ENCODE peak calls at places on chromosome 21, in nine cellular contexts. One of them, this sample, is unnamed.

GRCh38 chr21:36396971-36397370 is 11.8 kb downstream of the CHAF1B start:
- DNase-seq in dorsolateral prefrontal cortex: no peak
- DNase-seq in A549: no peak
- DNase-seq in HFFc6: no peak
- DNase-seq in epithelial cell of proximal tubule: no peak
- DNase-seq in lower lobe of right lung: no peak
- DNase-seq in NB4: no peak
- DNase-seq in tibial nerve: no peak
- DNase-seq in colonic mucosa: no peak
- DNase-seq in this sample: no peak

GRCh38 chr21:36034211-36034913 is 26.0 kb downstream of the SETD4 start:
- DNase-seq in tibial nerve: no peak
- DNase-seq in epithelial cell of proximal tubule: no peak
- DNase-seq in lower lobe of right lung: no peak
- DNase-seq in colonic mucosa: no peak
- DNase-seq in HFFc6: no peak
- DNase-seq in A549: no peak
- DNase-seq in NB4: no peak
- DNase-seq in dorsolateral prefrontal cortex: no peak
- DNase-seq in this sample: no peak

GRCh38 chr21:45078877-45079281 is 4.5 kb downstream of the ADARB1 start:
- DNase-seq in NB4: peak
- DNase-seq in colonic mucosa: no peak
- DNase-seq in A549: no peak
- DNase-seq in epithelial cell of proximal tubule: no peak
- DNase-seq in dorsolateral prefrontal cortex: no peak
- DNase-seq in tibial nerve: no peak
- DNase-seq in lower lobe of right lung: no peak
- DNase-seq in HFFc6: no peak
- DNase-seq in this sample: no peak

GRCh38 chr21:41864311-41865001 is 14.7 kb downstream of the PRDM15 start:
- DNase-seq in epithelial cell of proximal tubule: no peak
- DNase-seq in colonic mucosa: no peak
- DNase-seq in lower lobe of right lung: no peak
- DNase-seq in NB4: no peak
- DNase-seq in tibial nerve: no peak
- DNase-seq in HFFc6: no peak
- DNase-seq in A549: no peak
- DNase-seq in dorsolateral prefrontal cortex: no peak
- DNase-seq in this sample: no peak

GRCh38 chr21:36747114-36747814 is 48.3 kb downstream of the SIM2 start:
- DNase-seq in epithelial cell of proximal tubule: no peak
- DNase-seq in HFFc6: no peak
- DNase-seq in colonic mucosa: no peak
- DNase-seq in tibial nerve: no peak
- DNase-seq in dorsolateral prefrontal cortex: no peak
- DNase-seq in lower lobe of right lung: no peak
- DNase-seq in NB4: peak
- DNase-seq in A549: no peak
- DNase-seq in this sample: peak

GRCh38 chr21:36205962-36206361 is 49.3 kb downstream of the DOP1B start:
- DNase-seq in A549: no peak
- DNase-seq in epithelial cell of proximal tubule: no peak
- DNase-seq in HFFc6: no peak
- DNase-seq in NB4: no peak
- DNase-seq in colonic mucosa: no peak
- DNase-seq in dorsolateral prefrontal cortex: no peak
- DNase-seq in lower lobe of right lung: no peak
- DNase-seq in tibial nerve: no peak
- DNase-seq in this sample: no peak

GRCh38 chr21:44766014-44766817 is 35.4 kb downstream of the UBE2G2 start:
- DNase-seq in dorsolateral prefrontal cortex: no peak
- DNase-seq in colonic mucosa: no peak
- DNase-seq in NB4: no peak
- DNase-seq in A549: no peak
- DNase-seq in epithelial cell of proximal tubule: no peak
- DNase-seq in tibial nerve: no peak
- DNase-seq in lower lobe of right lung: no peak
- DNase-seq in HFFc6: no peak
- DNase-seq in this sample: no peak

GRCh38 chr21:23543334-23543733 is 2063.9 kb downstream of the MRPL39 start:
- DNase-seq in colonic mucosa: no peak
- DNase-seq in HFFc6: no peak
- DNase-seq in dorsolateral prefrontal cortex: no peak
- DNase-seq in lower lobe of right lung: no peak
- DNase-seq in NB4: no peak
- DNase-seq in A549: no peak
- DNase-seq in tibial nerve: no peak
- DNase-seq in epithelial cell of proximal tubule: no peak
- DNase-seq in this sample: no peak

GRCh38 chr21:37207441-37208009 is 59.6 kb downstream of the VPS26C start:
- DNase-seq in NB4: peak
- DNase-seq in A549: no peak
- DNase-seq in tibial nerve: no peak
- DNase-seq in lower lobe of right lung: no peak
- DNase-seq in HFFc6: peak
- DNase-seq in dorsolateral prefrontal cortex: no peak
- DNase-seq in epithelial cell of proximal tubule: no peak
- DNase-seq in colonic mucosa: no peak
- DNase-seq in this sample: no peak

GRCh38 chr21:41425954-41426655 is at the start of gene MX1:
- DNase-seq in dorsolateral prefrontal cortex: peak
- DNase-seq in lower lobe of right lung: peak
- DNase-seq in epithelial cell of proximal tubule: no peak
- DNase-seq in HFFc6: no peak
- DNase-seq in A549: peak
- DNase-seq in tibial nerve: peak
- DNase-seq in NB4: no peak
- DNase-seq in colonic mucosa: peak
- DNase-seq in this sample: no peak

GRCh38 chr21:28325618-28326017 is 667.1 kb downstream of the LTN1 start:
- DNase-seq in HFFc6: no peak
- DNase-seq in lower lobe of right lung: no peak
- DNase-seq in tibial nerve: no peak
- DNase-seq in epithelial cell of proximal tubule: no peak
- DNase-seq in NB4: no peak
- DNase-seq in colonic mucosa: no peak
- DNase-seq in A549: no peak
- DNase-seq in dorsolateral prefrontal cortex: no peak
- DNase-seq in this sample: no peak
- TF ChIP-seq CTCF in HFFc6: no peak
- TF ChIP-seq CTCF in lower lobe of right lung: no peak
- TF ChIP-seq CTCF in tibial nerve: no peak
- TF ChIP-seq CTCF in epithelial cell of proximal tubule: no peak
- TF ChIP-seq CTCF in NB4: no peak
- TF ChIP-seq CTCF in colonic mucosa: no peak
- TF ChIP-seq CTCF in A549: no peak
- TF ChIP-seq CTCF in dorsolateral prefrontal cortex: no peak
- TF ChIP-seq CTCF in this sample: no peak

DNA sequence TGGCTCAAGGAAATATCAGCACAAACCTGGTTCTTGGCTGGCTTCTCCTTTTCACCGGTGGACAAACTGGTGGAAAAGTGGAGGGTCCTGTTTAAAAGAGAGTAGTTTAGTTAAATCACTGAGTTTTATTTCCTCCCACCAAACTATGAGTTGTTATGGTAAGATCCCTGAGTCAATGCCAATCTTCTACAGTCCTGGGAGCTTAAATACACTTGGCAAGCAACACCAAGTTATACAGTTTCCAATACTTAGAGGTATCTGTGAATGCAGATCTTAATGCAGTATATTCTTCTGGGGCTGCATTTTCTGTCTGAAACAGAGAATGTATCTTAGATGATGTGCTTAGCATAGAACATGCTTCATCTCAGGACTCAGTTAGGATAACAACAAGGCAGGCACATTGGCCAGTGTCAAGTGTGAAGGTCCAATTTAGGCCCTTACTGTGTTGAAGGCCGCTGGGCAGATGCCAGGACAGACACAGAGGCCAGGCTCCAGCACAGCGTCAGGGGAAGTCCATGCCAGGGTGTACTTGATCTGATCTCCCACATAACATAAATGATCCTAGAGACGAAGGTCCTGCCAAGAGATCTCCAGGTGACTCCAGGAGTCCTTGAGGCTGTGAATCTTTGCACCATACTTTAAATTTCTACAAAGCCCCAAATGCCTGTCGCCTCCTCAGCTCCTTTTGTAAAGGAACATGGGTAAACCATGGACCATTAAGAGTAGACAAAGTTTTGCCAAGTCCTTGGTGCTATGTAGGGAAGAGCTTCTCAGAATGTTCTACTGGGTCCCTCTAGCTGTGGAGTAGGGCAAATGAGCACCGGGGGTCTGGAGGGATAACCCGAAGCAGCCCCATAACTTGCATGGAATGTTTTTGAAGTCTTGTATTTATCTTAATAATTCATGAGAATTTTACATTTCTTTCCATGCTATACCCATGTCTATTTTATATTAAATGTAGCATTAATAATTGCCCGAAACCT is 76.8 kb downstream of the KCNJ15 start:
- DNase-seq in dorsolateral prefrontal cortex: no peak
- DNase-seq in NB4: peak
- DNase-seq in colonic mucosa: no peak
- DNase-seq in lower lobe of right lung: no peak
- DNase-seq in HFFc6: no peak
- DNase-seq in A549: no peak
- DNase-seq in epithelial cell of proximal tubule: no peak
- DNase-seq in tibial nerve: no peak
- DNase-seq in this sample: no peak
- TF ChIP-seq CTCF in dorsolateral prefrontal cortex: no peak
- TF ChIP-seq CTCF in NB4: peak
- TF ChIP-seq CTCF in colonic mucosa: no peak
- TF ChIP-seq CTCF in lower lobe of right lung: peak
- TF ChIP-seq CTCF in HFFc6: peak
- TF ChIP-seq CTCF in A549: no peak
- TF ChIP-seq CTCF in epithelial cell of proximal tubule: peak
- TF ChIP-seq CTCF in tibial nerve: no peak
- TF ChIP-seq CTCF in this sample: no peak

GRCh38 chr21:43318841-43319781 is 107.8 kb downstream of the SIK1 start:
- DNase-seq in HFFc6: peak
- DNase-seq in epithelial cell of proximal tubule: no peak
- DNase-seq in colonic mucosa: no peak
- DNase-seq in dorsolateral prefrontal cortex: peak
- DNase-seq in lower lobe of right lung: no peak
- DNase-seq in NB4: peak
- DNase-seq in tibial nerve: no peak
- DNase-seq in A549: peak
- DNase-seq in this sample: no peak

GRCh38 chr21:43317254-43317748 is 109.6 kb downstream of the SIK1 start:
- DNase-seq in NB4: no peak
- DNase-seq in colonic mucosa: no peak
- DNase-seq in tibial nerve: no peak
- DNase-seq in HFFc6: no peak
- DNase-seq in epithelial cell of proximal tubule: no peak
- DNase-seq in lower lobe of right lung: no peak
- DNase-seq in dorsolateral prefrontal cortex: no peak
- DNase-seq in A549: no peak
- DNase-seq in this sample: no peak

GRCh38 chr21:43317959-43318358 is 109.0 kb downstream of the SIK1 start:
- DNase-seq in tibial nerve: no peak
- DNase-seq in dorsolateral prefrontal cortex: no peak
- DNase-seq in lower lobe of right lung: no peak
- DNase-seq in A549: no peak
- DNase-seq in NB4: no peak
- DNase-seq in HFFc6: no peak
- DNase-seq in epithelial cell of proximal tubule: no peak
- DNase-seq in colonic mucosa: no peak
- DNase-seq in this sample: no peak

GRCh38 chr21:43316156-43316845 is 110.6 kb downstream of the SIK1 start:
- DNase-seq in dorsolateral prefrontal cortex: no peak
- DNase-seq in colonic mucosa: no peak
- DNase-seq in epithelial cell of proximal tubule: no peak
- DNase-seq in A549: no peak
- DNase-seq in NB4: no peak
- DNase-seq in lower lobe of right lung: no peak
- DNase-seq in HFFc6: no peak
- DNase-seq in tibial nerve: no peak
- DNase-seq in this sample: no peak

GRCh38 chr21:43318368-43318767 is 108.6 kb downstream of the SIK1 start:
- DNase-seq in HFFc6: no peak
- DNase-seq in epithelial cell of proximal tubule: no peak
- DNase-seq in tibial nerve: no peak
- DNase-seq in dorsolateral prefrontal cortex: no peak
- DNase-seq in A549: no peak
- DNase-seq in colonic mucosa: no peak
- DNase-seq in NB4: no peak
- DNase-seq in lower lobe of right lung: no peak
- DNase-seq in this sample: no peak
- TF ChIP-seq CTCF in HFFc6: no peak
- TF ChIP-seq CTCF in epithelial cell of proximal tubule: no peak
- TF ChIP-seq CTCF in tibial nerve: no peak
- TF ChIP-seq CTCF in dorsolateral prefrontal cortex: no peak
- TF ChIP-seq CTCF in A549: no peak
- TF ChIP-seq CTCF in colonic mucosa: no peak
- TF ChIP-seq CTCF in NB4: no peak
- TF ChIP-seq CTCF in lower lobe of right lung: no peak
- TF ChIP-seq CTCF in this sample: no peak

GRCh38 chr21:14957836-14958235 is 107.0 kb downstream of the NRIP1 start:
- DNase-seq in tibial nerve: no peak
- DNase-seq in HFFc6: no peak
- DNase-seq in dorsolateral prefrontal cortex: no peak
- DNase-seq in NB4: no peak
- DNase-seq in colonic mucosa: no peak
- DNase-seq in A549: no peak
- DNase-seq in lower lobe of right lung: no peak
- DNase-seq in epithelial cell of proximal tubule: no peak
- DNase-seq in this sample: no peak

GRCh38 chr21:14955936-14956520 is 108.8 kb downstream of the NRIP1 start:
- DNase-seq in tibial nerve: no peak
- DNase-seq in lower lobe of right lung: no peak
- DNase-seq in A549: no peak
- DNase-seq in NB4: no peak
- DNase-seq in colonic mucosa: no peak
- DNase-seq in HFFc6: no peak
- DNase-seq in dorsolateral prefrontal cortex: no peak
- DNase-seq in epithelial cell of proximal tubule: no peak
- DNase-seq in this sample: no peak

GRCh38 chr21:14949603-14950002 is 115.2 kb downstream of the NRIP1 start:
- DNase-seq in colonic mucosa: no peak
- DNase-seq in HFFc6: no peak
- DNase-seq in NB4: no peak
- DNase-seq in lower lobe of right lung: no peak
- DNase-seq in dorsolateral prefrontal cortex: no peak
- DNase-seq in tibial nerve: no peak
- DNase-seq in A549: no peak
- DNase-seq in epithelial cell of proximal tubule: no peak
- DNase-seq in this sample: no peak

GRCh38 chr21:14956826-14957225 is 108.0 kb downstream of the NRIP1 start:
- DNase-seq in colonic mucosa: no peak
- DNase-seq in dorsolateral prefrontal cortex: no peak
- DNase-seq in tibial nerve: no peak
- DNase-seq in epithelial cell of proximal tubule: no peak
- DNase-seq in NB4: no peak
- DNase-seq in A549: no peak
- DNase-seq in lower lobe of right lung: no peak
- DNase-seq in HFFc6: peak
- DNase-seq in this sample: no peak

DNA sequence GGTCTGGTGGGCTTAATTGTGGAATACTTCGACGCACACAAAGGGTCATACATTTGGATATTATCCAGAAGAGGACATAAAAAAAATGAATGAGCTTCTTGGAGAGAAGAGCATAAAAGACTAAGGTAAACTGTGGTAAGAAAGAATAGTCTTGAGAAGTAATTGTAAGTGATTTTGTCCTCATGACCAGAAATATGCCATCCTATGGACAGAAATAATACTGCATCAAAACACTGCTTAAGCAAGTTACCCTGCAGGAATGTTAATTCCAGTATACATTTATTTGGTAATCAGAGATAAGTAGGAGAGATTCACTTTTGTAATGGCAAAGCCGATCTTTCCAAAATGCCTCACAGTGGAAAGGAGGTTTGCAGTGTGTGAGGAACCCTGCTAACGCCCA is 111.9 kb downstream of the NRIP1 start:
- DNase-seq in lower lobe of right lung: no peak
- DNase-seq in dorsolateral prefrontal cortex: no peak
- DNase-seq in NB4: no peak
- DNase-seq in epithelial cell of proximal tubule: no peak
- DNase-seq in tibial nerve: no peak
- DNase-seq in colonic mucosa: no peak
- DNase-seq in A549: peak
- DNase-seq in HFFc6: no peak
- DNase-seq in this sample: no peak
- TF ChIP-seq CTCF in lower lobe of right lung: no peak
- TF ChIP-seq CTCF in dorsolateral prefrontal cortex: no peak
- TF ChIP-seq CTCF in NB4: no peak
- TF ChIP-seq CTCF in epithelial cell of proximal tubule: peak
- TF ChIP-seq CTCF in tibial nerve: no peak
- TF ChIP-seq CTCF in colonic mucosa: no peak
- TF ChIP-seq CTCF in A549: no peak
- TF ChIP-seq CTCF in HFFc6: peak
- TF ChIP-seq CTCF in this sample: no peak